ENCODE peak calls at places on chromosomes 5 and 9, in seven cellular contexts. F is stomach, V is GM13976, Z is NCI-H1105 treated with DMSO at 0.1 percent for 48 hours, Q is adrenal gland, L is AG20443, N is lower lobe of right lung. M is an unnamed sample.

GRCh38 chr5:110506378-110506777 is 220.1 kb downstream of the TMEM232 start:
- DNase-seq in Z (no peak), F (no peak), N (no peak), V (no peak), Q (no peak), L (no peak), M (no peak)

GRCh38 chr5:76104027-76104426 is 20.8 kb downstream of the SV2C start:
- DNase-seq in F (peak; percentile 44), Z (no peak), L (peak; percentile 21), N (no peak), Q (no peak), V (no peak), M (no peak)

GRCh38 chr9:78954286-78954685 is 617.5 kb upstream of the TLE4 start:
- DNase-seq in L (no peak), V (no peak), F (no peak), Z (no peak), N (no peak), Q (no peak), M (peak; percentile 53)

GRCh38 chr5:7842531-7842930 is 8.4 kb downstream of the CFAP90 start:
- DNase-seq in Z (no peak), Q (no peak), L (no peak), V (no peak), F (no peak), N (no peak), M (no peak)

GRCh38 chr5:135034186-135034962 is at the start of gene PITX1:
- DNase-seq in V (peak; percentile 60), Z (peak; percentile 51), N (peak; percentile 52), Q (no peak), L (peak; percentile 53), F (peak; percentile 69), M (no peak)

GRCh38 chr5:123036391-123037103 is at the start of gene PPIC:
- DNase-seq in Q (peak; percentile 87), N (peak; percentile 91), F (peak; percentile 89), V (peak; percentile 60), Z (peak; percentile 25), L (peak; percentile 99), M (peak; percentile 64)

GRCh38 chr9:130940023-130940549 is 1.0 kb upstream of the FIBCD1 start:
- DNase-seq in Q (no peak), L (no peak), F (no peak), V (no peak), Z (no peak), N (no peak), M (no peak)

GRCh38 chr5:111635946-111636315 is 121.1 kb downstream of the NREP start:
- DNase-seq in V (no peak), N (no peak), Z (no peak), F (no peak), L (peak; percentile 27), Q (no peak), M (no peak)

GRCh38 chr5:60836131-60836530 is 7.9 kb downstream of the ELOVL7 start:
- DNase-seq in Z (no peak), N (no peak), L (no peak), Q (no peak), F (no peak), V (no peak), M (no peak)

GRCh38 chr5:164289526-164289925 is 784.1 kb downstream of the MAT2B start:
- DNase-seq in L (no peak), V (no peak), Q (no peak), F (no peak), Z (no peak), N (no peak), M (no peak)

GRCh38 chr5:78765756-78766411 is 117.3 kb upstream of the LHFPL2 start:
- DNase-seq in V (no peak), L (no peak), N (no peak), F (no peak), Z (no peak), Q (no peak), M (no peak)

GRCh38 chr5:1037671-1038416 is 29.2 kb downstream of the NKD2 start:
- DNase-seq in V (no peak), L (no peak), Z (no peak), Q (no peak), N (peak; percentile 41), F (no peak), M (no peak)

GRCh38 chr5:176954050-176954449 is 52.5 kb downstream of the UIMC1 start:
- DNase-seq in F (no peak), V (no peak), Q (no peak), L (no peak), Z (peak; percentile 68), N (no peak), M (no peak)

GRCh38 chr5:59542841-59543825 is 350.4 kb downstream of the PDE4D start:
- DNase-seq in V (no peak), Z (peak; percentile 84), N (no peak), F (peak; percentile 34), L (no peak), Q (no peak), M (no peak)

GRCh38 chr5:91382530-91383026 is 539 bp downstream of the ARRDC3 start:
- DNase-seq in L (no peak), Z (peak; percentile 63), Q (peak; percentile 66), V (peak; percentile 4), F (peak; percentile 42), N (no peak), M (no peak)

M was measured in GM04504.